ENCODE peak calls at places on chromosomes 13 and 19, in six cellular contexts. R, C, W, I, O and T are unnamed samples.

GRCh38 chr13:45474584-45475454 is 10.1 kb downstream of the COG3 start:
- DNase-seq in R (no peak), O (no peak), W (no peak), C (no peak), I (no peak), T (no peak)

GRCh38 chr13:71979616-71980015 is 112.6 kb upstream of the DACH1 start:
- DNase-seq in C (no peak), I (no peak), W (no peak), O (no peak), R (peak; percentile 22), T (no peak)

GRCh38 chr19:3981736-3982681 is 3.3 kb downstream of the EEF2 start:
- DNase-seq in O (no peak), I (no peak), C (no peak), R (no peak), W (no peak), T (no peak)

GRCh38 chr13:71663431-71663830 is 203.6 kb downstream of the DACH1 start:
- DNase-seq in I (no peak), R (no peak), C (no peak), O (no peak), W (no peak), T (no peak)

GRCh38 chr19:5150902-5151741 is 182.2 kb downstream of the KDM4B start:
- DNase-seq in W (no peak), C (no peak), O (no peak), I (no peak), R (no peak), T (no peak)

GRCh38 chr13:24651718-24652345 is 28.4 kb upstream of the ATP12A start:
- DNase-seq in W (no peak), I (no peak), R (no peak), C (no peak), O (no peak), T (no peak)

GRCh38 chr13:78603240-78603947 is at the start of gene POU4F1:
- DNase-seq in C (no peak), R (peak; percentile 94), O (no peak), I (no peak), W (peak; percentile 51), T (no peak)

GRCh38 chr13:34749046-34749445 is 193.0 kb upstream of the NBEA start:
- DNase-seq in W (no peak), I (no peak), C (no peak), O (no peak), R (no peak), T (no peak)

GRCh38 chr19:2420490-2420889 is 6.9 kb downstream of the TIMM13 start:
- DNase-seq in W (no peak), R (no peak), C (no peak), I (no peak), O (no peak), T (no peak)